ENCODE peak calls at places on chromosomes 12 and 14, in seven cellular contexts. One of them, this sample, is unnamed.

GRCh38 chr12:43737646-43738045 is 20.9 kb downstream of the PUS7L start:
- DNase-seq in skeletal muscle cell: peak
- DNase-seq in stimulated activated CD4-positive, alpha-beta T cell treated with anti-CD3 and anti-CD28 coated beads, Interleukin-4, amount 100 ng/mL, for 4 hours: no peak
- DNase-seq in type B pancreatic cell: no peak
- DNase-seq in NCI-H1105 treated with DMSO at 0.1 percent for 48 hours: no peak
- DNase-seq in LoVo: no peak
- DNase-seq in M059J: peak
- DNase-seq in this sample: peak

GRCh38 chr12:7929069-7929792 is 6.8 kb downstream of the SLC2A3 start:
- DNase-seq in NCI-H1105 treated with DMSO at 0.1 percent for 48 hours: peak
- DNase-seq in stimulated activated CD4-positive, alpha-beta T cell treated with anti-CD3 and anti-CD28 coated beads, Interleukin-4, amount 100 ng/mL, for 4 hours: no peak
- DNase-seq in type B pancreatic cell: no peak
- DNase-seq in LoVo: no peak
- DNase-seq in M059J: no peak
- DNase-seq in skeletal muscle cell: no peak
- DNase-seq in this sample: no peak

GRCh38 chr12:110424237-110424636 is 20.7 kb upstream of the ANAPC7 start:
- DNase-seq in M059J: no peak
- DNase-seq in stimulated activated CD4-positive, alpha-beta T cell treated with anti-CD3 and anti-CD28 coated beads, Interleukin-4, amount 100 ng/mL, for 4 hours: no peak
- DNase-seq in skeletal muscle cell: no peak
- DNase-seq in NCI-H1105 treated with DMSO at 0.1 percent for 48 hours: no peak
- DNase-seq in type B pancreatic cell: no peak
- DNase-seq in LoVo: no peak
- DNase-seq in this sample: peak

GRCh38 chr12:105672576-105672975 is 342.1 kb downstream of the C12orf75 start:
- DNase-seq in stimulated activated CD4-positive, alpha-beta T cell treated with anti-CD3 and anti-CD28 coated beads, Interleukin-4, amount 100 ng/mL, for 4 hours: no peak
- DNase-seq in LoVo: no peak
- DNase-seq in NCI-H1105 treated with DMSO at 0.1 percent for 48 hours: no peak
- DNase-seq in skeletal muscle cell: no peak
- DNase-seq in M059J: no peak
- DNase-seq in type B pancreatic cell: no peak
- DNase-seq in this sample: no peak

GRCh38 chr14:102086972-102087761 is at the start of gene HSP90AA1:
- DNase-seq in LoVo: peak
- DNase-seq in NCI-H1105 treated with DMSO at 0.1 percent for 48 hours: peak
- DNase-seq in M059J: peak
- DNase-seq in type B pancreatic cell: peak
- DNase-seq in stimulated activated CD4-positive, alpha-beta T cell treated with anti-CD3 and anti-CD28 coated beads, Interleukin-4, amount 100 ng/mL, for 4 hours: peak
- DNase-seq in skeletal muscle cell: peak
- DNase-seq in this sample: peak

GRCh38 chr14:35121887-35122695 is at the start of the genes PPP2R3C and PRORP:
- DNase-seq in LoVo: peak
- DNase-seq in M059J: peak
- DNase-seq in stimulated activated CD4-positive, alpha-beta T cell treated with anti-CD3 and anti-CD28 coated beads, Interleukin-4, amount 100 ng/mL, for 4 hours: peak
- DNase-seq in type B pancreatic cell: peak
- DNase-seq in NCI-H1105 treated with DMSO at 0.1 percent for 48 hours: peak
- DNase-seq in skeletal muscle cell: peak
- DNase-seq in this sample: peak

GRCh38 chr12:3820122-3820521 is 53.1 kb downstream of the PARP11 start:
- DNase-seq in LoVo: no peak
- DNase-seq in type B pancreatic cell: no peak
- DNase-seq in skeletal muscle cell: no peak
- DNase-seq in NCI-H1105 treated with DMSO at 0.1 percent for 48 hours: no peak
- DNase-seq in M059J: peak
- DNase-seq in stimulated activated CD4-positive, alpha-beta T cell treated with anti-CD3 and anti-CD28 coated beads, Interleukin-4, amount 100 ng/mL, for 4 hours: no peak
- DNase-seq in this sample: peak

GRCh38 chr12:75591628-75592027 is 80.2 kb upstream of the KRR1 start:
- DNase-seq in NCI-H1105 treated with DMSO at 0.1 percent for 48 hours: peak
- DNase-seq in type B pancreatic cell: no peak
- DNase-seq in skeletal muscle cell: no peak
- DNase-seq in M059J: no peak
- DNase-seq in LoVo: no peak
- DNase-seq in stimulated activated CD4-positive, alpha-beta T cell treated with anti-CD3 and anti-CD28 coated beads, Interleukin-4, amount 100 ng/mL, for 4 hours: no peak
- DNase-seq in this sample: no peak

GRCh38 chr12:47033797-47034555 is 45.4 kb upstream of the PCED1B start:
- DNase-seq in NCI-H1105 treated with DMSO at 0.1 percent for 48 hours: no peak
- DNase-seq in type B pancreatic cell: no peak
- DNase-seq in M059J: peak
- DNase-seq in LoVo: peak
- DNase-seq in stimulated activated CD4-positive, alpha-beta T cell treated with anti-CD3 and anti-CD28 coated beads, Interleukin-4, amount 100 ng/mL, for 4 hours: no peak
- DNase-seq in skeletal muscle cell: no peak
- DNase-seq in this sample: peak

GRCh38 chr12:49825360-49825970 is 2.7 kb downstream of the NCKAP5L start:
- DNase-seq in LoVo: no peak
- DNase-seq in stimulated activated CD4-positive, alpha-beta T cell treated with anti-CD3 and anti-CD28 coated beads, Interleukin-4, amount 100 ng/mL, for 4 hours: no peak
- DNase-seq in NCI-H1105 treated with DMSO at 0.1 percent for 48 hours: no peak
- DNase-seq in type B pancreatic cell: no peak
- DNase-seq in M059J: peak
- DNase-seq in skeletal muscle cell: peak
- DNase-seq in this sample: peak

GRCh38 chr12:49478949-49479664 is 59.7 kb upstream of the KCNH3 start:
- DNase-seq in skeletal muscle cell: no peak
- DNase-seq in M059J: no peak
- DNase-seq in LoVo: no peak
- DNase-seq in stimulated activated CD4-positive, alpha-beta T cell treated with anti-CD3 and anti-CD28 coated beads, Interleukin-4, amount 100 ng/mL, for 4 hours: no peak
- DNase-seq in NCI-H1105 treated with DMSO at 0.1 percent for 48 hours: no peak
- DNase-seq in type B pancreatic cell: no peak
- DNase-seq in this sample: no peak

GRCh38 chr12:95740751-95741150 is 49.8 kb downstream of the NTN4 start:
- DNase-seq in skeletal muscle cell: no peak
- DNase-seq in type B pancreatic cell: no peak
- DNase-seq in stimulated activated CD4-positive, alpha-beta T cell treated with anti-CD3 and anti-CD28 coated beads, Interleukin-4, amount 100 ng/mL, for 4 hours: no peak
- DNase-seq in LoVo: no peak
- DNase-seq in M059J: no peak
- DNase-seq in NCI-H1105 treated with DMSO at 0.1 percent for 48 hours: peak
- DNase-seq in this sample: no peak

GRCh38 chr14:104332634-104333270 is 194.4 kb downstream of the KIF26A start:
- DNase-seq in M059J: no peak
- DNase-seq in LoVo: no peak
- DNase-seq in skeletal muscle cell: no peak
- DNase-seq in NCI-H1105 treated with DMSO at 0.1 percent for 48 hours: no peak
- DNase-seq in stimulated activated CD4-positive, alpha-beta T cell treated with anti-CD3 and anti-CD28 coated beads, Interleukin-4, amount 100 ng/mL, for 4 hours: no peak
- DNase-seq in type B pancreatic cell: no peak
- DNase-seq in this sample: no peak

GRCh38 chr12:32302218-32302826 is 97.0 kb upstream of the FGD4 start:
- DNase-seq in skeletal muscle cell: no peak
- DNase-seq in M059J: peak
- DNase-seq in LoVo: peak
- DNase-seq in stimulated activated CD4-positive, alpha-beta T cell treated with anti-CD3 and anti-CD28 coated beads, Interleukin-4, amount 100 ng/mL, for 4 hours: no peak
- DNase-seq in NCI-H1105 treated with DMSO at 0.1 percent for 48 hours: peak
- DNase-seq in type B pancreatic cell: no peak
- DNase-seq in this sample: peak

GRCh38 chr14:95876769-95877490 is at the start of gene TUNAR:
- DNase-seq in M059J: no peak
- DNase-seq in NCI-H1105 treated with DMSO at 0.1 percent for 48 hours: peak
- DNase-seq in LoVo: no peak
- DNase-seq in skeletal muscle cell: no peak
- DNase-seq in stimulated activated CD4-positive, alpha-beta T cell treated with anti-CD3 and anti-CD28 coated beads, Interleukin-4, amount 100 ng/mL, for 4 hours: no peak
- DNase-seq in type B pancreatic cell: no peak
- DNase-seq in this sample: peak

GRCh38 chr12:54683388-54683787 is 35.2 kb upstream of the DCD start:
- DNase-seq in stimulated activated CD4-positive, alpha-beta T cell treated with anti-CD3 and anti-CD28 coated beads, Interleukin-4, amount 100 ng/mL, for 4 hours: no peak
- DNase-seq in M059J: no peak
- DNase-seq in NCI-H1105 treated with DMSO at 0.1 percent for 48 hours: no peak
- DNase-seq in skeletal muscle cell: no peak
- DNase-seq in LoVo: no peak
- DNase-seq in type B pancreatic cell: no peak
- DNase-seq in this sample: no peak